ENCODE peak calls at places on chromosome 18, in six cellular contexts. N, F, I, R, C and A are unnamed samples. For H3K4me1, the result is how much of the 10 kb centered on the place peaks cover.

GRCh38 chr18:59988098-59988706 is 88.4 kb downstream of the PMAIP1 start:
- DNase-seq in N (no peak), F (no peak), I (peak), R (no peak), C (peak), A (no peak)

GRCh38 chr18:6414118-6414722 is 491 bp downstream of the L3MBTL4 start:
- DNase-seq in N (peak), F (peak), I (peak), R (peak), C (peak), A (peak)

GRCh38 chr18:63440219-63440618 is 17.9 kb upstream of the VPS4B start:
- DNase-seq in N (peak), F (no peak), I (no peak), R (no peak), C (peak), A (no peak)

GRCh38 chr18:78751664-78752063 is 228.0 kb upstream of the SALL3 start:
- DNase-seq in N (no peak), F (peak), I (no peak), R (no peak), C (no peak), A (no peak)

GRCh38 chr18:22728481-22729105 is 204.5 kb upstream of the RBBP8 start:
- DNase-seq in N (no peak), F (no peak), I (no peak), R (no peak), C (no peak), A (no peak)

GRCh38 chr18:41347057-41347456 is 608.0 kb upstream of the PIK3C3 start:
- DNase-seq in N (no peak), F (no peak), I (no peak), R (no peak), C (no peak), A (no peak)

GRCh38 chr18:55475467-55475866 is 112.5 kb downstream of the TCF4 start:
- DNase-seq in N (no peak), F (no peak), I (no peak), R (no peak), C (no peak), A (no peak)

GRCh38 chr18:30376515-30376914 is 666.0 kb downstream of the DSC3 start:
- DNase-seq in N (no peak), F (no peak), I (no peak), R (no peak), C (no peak), A (no peak)

GRCh38 chr18:46555724-46556123 is 101.3 kb downstream of the LOXHD1 start:
- DNase-seq in N (no peak), F (no peak), I (no peak), R (no peak), C (peak), A (no peak)

GRCh38 chr18:36592282-36592681 is 236.5 kb downstream of the TPGS2 start:
- DNase-seq in N (no peak), F (no peak), I (no peak), R (no peak), C (peak), A (no peak)

GRCh38 chr18:69941183-69941582 is 6.5 kb downstream of the CD226 start:
- DNase-seq in N (no peak), F (no peak), I (no peak), R (no peak), C (no peak), A (no peak)

GRCh38 chr18:28729321-28729720 is 552.4 kb upstream of the CDH2 start:
- DNase-seq in N (no peak), F (no peak), I (no peak), R (no peak), C (peak), A (no peak)

GRCh38 chr18:69567813-69568488 is 167.3 kb downstream of the DOK6 start:
- DNase-seq in N (no peak), F (no peak), I (no peak), R (no peak), C (no peak), A (no peak)

GRCh38 chr18:78814321-78814720 is 165.3 kb upstream of the SALL3 start:
- DNase-seq in N (no peak), F (peak), I (no peak), R (peak), C (no peak), A (no peak)

GRCh38 chr18:59180150-59180845 is 39.7 kb upstream of the GRP start:
- DNase-seq in N (no peak), F (no peak), I (no peak), R (no peak), C (peak), A (no peak)

GRCh38 chr18:70422061-70422965 is 133.5 kb downstream of the SOCS6 start:
- DNase-seq in N (peak), F (peak), I (peak), R (peak), C (peak), A (peak)

GRCh38 chr18:3281456-3282400 is 19.8 kb downstream of the MYL12B start:
- DNase-seq in N (no peak), F (no peak), I (no peak), R (no peak), C (peak), A (no peak)

GRCh38 chr18:68041327-68041726 is 524.8 kb upstream of the DSEL start:
- DNase-seq in N (no peak), F (no peak), I (no peak), R (no peak), C (no peak), A (no peak)

GRCh38 chr18:51253476-51253875 is 56.0 kb upstream of the MEX3C start:
- DNase-seq in N (no peak), F (no peak), I (no peak), R (no peak), C (no peak), A (no peak)

GRCh38 chr18:998976-999375 is 94.3 kb downstream of the ADCYAP1 start:
- DNase-seq in N (no peak), F (no peak), I (no peak), R (no peak), C (no peak), A (no peak)

GRCh38 chr18:31275722-31276463 is 42.1 kb upstream of the DSG1 start:
- DNase-seq in N (no peak), F (no peak), I (no peak), R (no peak), C (no peak), A (no peak)

GRCh38 chr18:39799010-39799409 is 2156.0 kb upstream of the PIK3C3 start:
- DNase-seq in N (no peak), F (no peak), I (no peak), R (no peak), C (peak), A (no peak)

GRCh38 chr18:48824231-48824970 is 126.4 kb downstream of the SMAD7 start:
- DNase-seq in N (peak), F (peak), I (no peak), R (no peak), C (no peak), A (peak)

GRCh38 chr18:21141678-21142422 is 30.2 kb upstream of the ROCK1 start:
- DNase-seq in N (no peak), F (no peak), I (no peak), R (no peak), C (peak), A (no peak)

DNA sequence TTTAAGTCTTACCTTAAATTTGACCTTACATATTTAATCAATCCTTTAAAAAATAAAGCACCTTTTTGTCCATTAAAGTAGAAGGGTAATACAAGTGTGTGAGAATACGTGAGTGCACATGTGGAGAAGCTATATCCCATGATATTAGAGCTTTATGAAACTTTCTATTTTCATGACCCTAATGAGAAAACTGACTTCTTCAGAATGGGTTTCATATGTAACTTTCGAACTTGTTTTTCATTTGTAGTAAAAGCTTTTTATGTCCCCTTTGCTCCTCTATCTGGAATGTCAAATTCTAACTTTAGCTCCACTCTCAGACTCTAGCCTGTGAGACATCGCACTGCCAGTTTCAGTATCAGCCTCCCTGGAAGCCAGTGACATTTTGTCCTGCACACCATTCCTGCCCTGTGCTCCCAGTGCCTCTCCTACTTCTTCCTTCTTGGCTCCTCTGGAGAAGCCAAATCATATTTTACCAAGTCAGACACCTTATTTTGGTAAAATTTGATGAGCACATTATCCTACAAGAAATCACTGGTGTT is 42.0 kb downstream of the MAPRE2 start:
- DNase-seq in N (no peak), F (no peak), I (no peak), R (no peak), C (no peak), A (no peak)
- H3K4me1 ChIP-seq in N (under half), F (half or more), I (under half), R (under half), C (under half), A (under half)

DNA sequence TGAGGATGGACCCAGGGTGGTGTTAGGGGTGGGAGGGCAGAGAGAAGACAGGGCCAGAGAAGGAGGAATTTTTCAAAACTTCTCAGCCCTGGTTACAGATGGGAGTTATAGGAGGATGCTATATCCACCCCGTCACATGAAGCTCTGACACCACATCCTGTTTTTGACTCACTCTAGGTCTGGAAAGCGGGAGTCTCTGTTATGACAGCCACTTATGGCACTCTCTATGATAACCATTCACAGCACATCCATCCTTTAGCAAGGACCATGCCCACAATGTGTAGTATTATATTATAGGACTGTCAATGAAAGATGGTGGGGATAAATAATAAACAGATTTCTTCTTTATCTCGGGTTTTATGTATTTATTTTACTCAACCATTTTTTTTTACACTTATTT is 461.2 kb downstream of the CDH2 start:
- DNase-seq in N (no peak), F (no peak), I (no peak), R (no peak), C (peak), A (no peak)
- H3K4me1 ChIP-seq in N (under half), F (under half), I (under half), R (under half), C (under half), A (under half)

DNA sequence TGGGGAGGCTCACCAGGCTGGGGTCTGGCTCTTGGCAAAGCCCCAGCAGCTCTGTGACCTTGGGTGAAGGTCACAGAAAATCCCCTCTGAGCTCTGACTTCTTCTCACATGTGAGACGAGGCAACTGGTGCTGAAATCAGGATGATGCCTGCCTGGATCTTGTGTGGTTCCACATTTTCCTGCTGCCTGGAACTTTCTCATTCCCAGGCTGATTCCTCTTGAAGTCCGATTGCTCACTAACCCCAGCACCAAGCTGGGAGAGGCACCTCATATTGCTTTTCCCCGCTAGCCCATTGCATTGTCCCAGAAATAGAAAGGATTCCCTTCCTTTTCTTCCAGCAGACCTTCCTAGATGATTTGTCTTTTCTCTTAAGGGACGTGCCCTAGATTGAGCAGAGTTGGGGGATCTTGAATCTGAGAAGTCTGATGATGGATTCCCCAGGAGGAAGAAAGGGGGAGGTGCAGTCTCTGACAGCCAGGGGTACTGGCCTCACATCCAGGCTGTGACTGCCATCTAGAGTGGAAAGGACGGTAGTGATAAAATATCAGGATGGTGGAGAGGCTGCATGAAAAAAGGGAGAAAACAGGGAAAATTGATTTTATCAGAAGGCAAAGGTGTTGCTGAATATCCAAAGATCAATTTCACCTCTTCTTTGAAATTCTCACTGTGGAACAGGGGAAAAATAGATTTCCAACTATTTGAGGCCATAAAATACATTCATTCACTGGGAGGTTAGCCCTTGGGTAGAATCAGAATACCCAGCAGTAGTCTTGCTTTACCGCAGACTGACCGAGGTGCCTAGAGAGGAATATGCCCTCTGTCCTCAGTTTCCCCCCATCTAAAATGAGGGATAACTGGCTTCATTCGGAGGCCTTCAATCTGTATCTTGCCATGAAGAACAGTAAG is 96.3 kb downstream of the FAM210A start:
- DNase-seq in N (no peak), F (no peak), I (no peak), R (peak), C (peak), A (no peak)
- H3K4me1 ChIP-seq in N (under half), F (under half), I (under half), R (under half), C (under half), A (under half)

GRCh38 chr18:10785798-10786197 is 260.0 kb downstream of the NAPG start:
- DNase-seq in N (no peak), F (no peak), I (no peak), R (no peak), C (no peak), A (no peak)
- H3K4me1 ChIP-seq in N (under half), F (under half), I (under half), R (under half), C (under half), A (under half)

GRCh38 chr18:9102391-9103216 is at the start of gene NDUFV2:
- DNase-seq in N (peak), F (peak), I (peak), R (peak), C (peak), A (peak)

GRCh38 chr18:9105420-9105819 is 2.9 kb downstream of the NDUFV2 start:
- DNase-seq in N (no peak), F (no peak), I (no peak), R (no peak), C (no peak), A (no peak)

GRCh38 chr18:9106094-9106493 is 3.6 kb downstream of the NDUFV2 start:
- DNase-seq in N (no peak), F (no peak), I (no peak), R (no peak), C (no peak), A (no peak)

GRCh38 chr18:9103488-9103887 is 989 bp downstream of the NDUFV2 start:
- DNase-seq in N (no peak), F (no peak), I (no peak), R (no peak), C (peak), A (no peak)

DNA sequence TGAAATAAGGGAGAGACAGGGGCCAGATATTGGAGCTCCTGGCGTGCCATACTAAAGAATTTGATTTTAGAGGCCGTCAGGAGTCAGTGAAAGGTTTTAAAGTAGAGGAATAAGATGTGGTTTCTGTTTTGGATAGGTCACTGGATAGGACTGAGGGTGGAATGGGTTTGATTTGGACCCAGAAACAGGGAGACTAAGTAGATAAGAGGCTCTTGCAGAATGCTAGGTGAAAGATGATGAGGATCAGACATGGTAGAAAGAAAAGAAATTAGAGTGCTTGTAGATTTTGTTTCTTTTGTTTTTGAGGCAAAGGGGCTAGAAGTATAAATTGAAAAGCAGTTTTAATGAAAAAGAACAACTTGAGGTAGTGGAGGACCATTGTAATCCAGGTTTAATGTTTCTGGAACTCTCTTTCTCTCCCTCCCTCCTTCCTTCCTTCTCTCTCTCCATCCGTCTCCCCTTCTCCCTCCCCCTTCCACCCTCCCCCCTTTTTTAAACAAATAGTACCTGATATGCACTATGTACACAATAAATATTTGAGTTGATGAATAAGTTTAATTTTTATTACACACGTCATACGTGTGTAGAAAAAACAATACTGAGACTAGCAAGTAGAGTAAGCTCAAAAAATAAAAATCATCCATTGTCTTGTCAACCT is 1.9 kb downstream of the NDUFV2 start:
- DNase-seq in N (no peak), F (no peak), I (no peak), R (no peak), C (peak), A (no peak)
- H3K4me1 ChIP-seq in N (under half), F (half or more), I (half or more), R (under half), C (half or more), A (half or more)

DNA sequence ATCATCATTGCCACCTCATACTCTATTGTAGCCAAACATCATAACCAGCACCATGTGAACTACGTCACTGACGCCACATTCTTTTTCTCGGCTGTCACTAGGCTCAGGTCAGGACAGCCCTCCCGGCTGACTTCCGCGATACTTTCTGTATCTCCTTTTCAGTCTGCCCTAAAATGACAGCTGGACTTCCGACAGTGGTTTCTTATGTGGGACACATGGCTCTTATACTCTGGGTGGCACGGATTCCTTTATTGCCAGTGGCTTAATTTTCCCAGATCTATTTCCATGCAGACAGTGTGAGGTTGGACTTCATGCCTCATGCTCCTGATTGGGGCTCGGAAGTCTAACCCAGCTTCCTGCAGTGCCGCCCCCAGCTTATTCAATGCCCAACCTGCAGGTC is 39.9 kb upstream of the SMIM21 start:
- DNase-seq in N (no peak), F (no peak), I (no peak), R (no peak), C (no peak), A (no peak)
- H3K4me1 ChIP-seq in N (under half), F (under half), I (under half), R (under half), C (under half), A (under half)

GRCh38 chr18:76453057-76453561 is 41.9 kb downstream of the ZNF516 start:
- DNase-seq in N (no peak), F (no peak), I (no peak), R (no peak), C (no peak), A (no peak)
- H3K4me1 ChIP-seq in N (under half), F (under half), I (under half), R (under half), C (half or more), A (under half)